ENCODE peak calls at places on chromosomes 11 and 22, in eight cellular contexts. P is Caco-2; X is activated CD4-positive, alpha-beta T cell treated with anti-CD3 and anti-CD28 coated beads, Interleukin-2, amount 50 U/mL, for 48 hours; R is activated naive CD8-positive, alpha-beta T cell treated with anti-CD3 and anti-CD28 coated beads, Interleukin-2, amount 50 U/mL, for 24 hours; V is left colon; J is RPMI7951; T is NCI-H1092; L is IMR-90. I is an unnamed sample.

GRCh38 chr11:117816151-117816741 is 8.3 kb downstream of the FXYD2 start:
- DNase-seq in P (peak; percentile 86), X (no peak), R (no peak), V (no peak), J (peak; percentile 45), T (no peak), L (peak; percentile 30), I (peak; percentile 74)

GRCh38 chr22:40588726-40589125 is 47.8 kb downstream of the MRTFA start:
- DNase-seq in P (peak; percentile 89), X (no peak), R (no peak), V (no peak), J (peak; percentile 42), T (no peak), L (peak; percentile 70), I (no peak)

GRCh38 chr11:87239531-87239930 is 201.8 kb downstream of the TMEM135 start:
- DNase-seq in P (no peak), X (no peak), R (no peak), V (no peak), J (no peak), T (no peak), L (no peak), I (no peak)

GRCh38 chr11:16086229-16086628 is 270.1 kb downstream of the SOX6 start:
- DNase-seq in P (no peak), X (no peak), R (no peak), V (no peak), J (no peak), T (no peak), L (no peak), I (no peak)

GRCh38 chr11:130689222-130689908 is 226.9 kb downstream of the SNX19 start:
- DNase-seq in P (no peak), X (no peak), R (no peak), V (no peak), J (no peak), T (no peak), L (no peak), I (no peak)

GRCh38 chr22:38700271-38700788 is 413 bp downstream of the JOSD1 start:
- DNase-seq in P (peak; percentile 65), X (peak; percentile 61), R (no peak), V (peak; percentile 65), J (peak; percentile 76), T (peak; percentile 12), L (no peak), I (no peak)

GRCh38 chr11:111960916-111961315 is 23.8 kb downstream of the DIXDC1 start:
- DNase-seq in P (no peak), X (no peak), R (no peak), V (peak; percentile 42), J (no peak), T (no peak), L (no peak), I (no peak)

GRCh38 chr11:57699813-57700212 is 12.2 kb downstream of the MED19 start:
- DNase-seq in P (no peak), X (no peak), R (no peak), V (no peak), J (no peak), T (no peak), L (no peak), I (no peak)

GRCh38 chr22:50218996-50219727 is 18.4 kb downstream of the SELENOO start:
- DNase-seq in P (peak; percentile 42), X (no peak), R (no peak), V (peak; percentile 89), J (peak; percentile 45), T (peak; percentile 19), L (peak; percentile 74), I (peak; percentile 82)

GRCh38 chr22:45248832-45249561 is 8.3 kb upstream of the KIAA0930 start:
- DNase-seq in P (no peak), X (no peak), R (no peak), V (no peak), J (no peak), T (no peak), L (no peak), I (no peak)

I was measured in NCI-H345.